ENCODE peak calls at places on chromosome 18, in four cellular contexts. B is NCI-H1105; D is neural progenitor cell; Q is stimulated activated CD8-positive, alpha-beta memory T cell treated with anti-CD3 and anti-CD28 coated beads, Interleukin-15, amount 100 ng/mL, for 24 hours. X is an unnamed sample.

GRCh38 chr18:55252053-55252675 is 292.9 kb upstream of the CCDC68 start:
- DNase-seq in B (no peak), D (peak; percentile 11), Q (no peak), X (no peak)

GRCh38 chr18:31206787-31207381 is 44.2 kb upstream of the DSC1 start:
- DNase-seq in B (no peak), D (peak; percentile 33), Q (no peak), X (peak; percentile 11)

GRCh38 chr18:24413148-24413547 is 13.3 kb upstream of the IMPACT start:
- DNase-seq in B (no peak), D (peak; percentile 54), Q (no peak), X (no peak)

GRCh38 chr18:32576296-32576916 is 105.7 kb upstream of the GAREM1 start:
- DNase-seq in B (no peak), D (peak; percentile 80), Q (no peak), X (no peak)

GRCh38 chr18:61360440-61361383 is 27.5 kb downstream of the CDH20 start:
- DNase-seq in B (no peak), D (no peak), Q (no peak), X (no peak)

GRCh38 chr18:56267334-56267733 is 371.1 kb downstream of the TXNL1 start:
- DNase-seq in B (no peak), D (no peak), Q (no peak), X (no peak)

GRCh38 chr18:8426401-8426800 is 182.8 kb upstream of the RAB12 start:
- DNase-seq in B (no peak), D (peak; percentile 44), Q (no peak), X (no peak)

GRCh38 chr18:56921888-56922480 is 224.9 kb upstream of the BOD1L2 start:
- DNase-seq in B (no peak), D (no peak), Q (no peak), X (no peak)

GRCh38 chr18:12703714-12704113 is 872 bp downstream of the PSMG2 start:
- DNase-seq in B (no peak), D (peak; percentile 12), Q (no peak), X (no peak)

GRCh38 chr18:29626094-29626493 is 1416.4 kb downstream of the DSC3 start:
- DNase-seq in B (no peak), D (no peak), Q (no peak), X (no peak)

GRCh38 chr18:75087119-75088020 is 121.6 kb downstream of the PTGR3 start:
- DNase-seq in B (no peak), D (no peak), Q (no peak), X (no peak)

GRCh38 chr18:64982414-64983096 is 768.3 kb upstream of the CDH7 start:
- DNase-seq in B (no peak), D (no peak), Q (no peak), X (no peak)

GRCh38 chr18:45621068-45621511 is 5.8 kb downstream of the SLC14A2 start:
- DNase-seq in B (peak; percentile 46), D (peak; percentile 64), Q (peak; percentile 13), X (no peak)

GRCh38 chr18:55116855-55117254 is 157.6 kb upstream of the CCDC68 start:
- DNase-seq in B (no peak), D (no peak), Q (no peak), X (no peak)

GRCh38 chr18:10094154-10094553 is 180.3 kb downstream of the VAPA start:
- DNase-seq in B (no peak), D (no peak), Q (no peak), X (no peak)

GRCh38 chr18:63664571-63664970 is 2.9 kb upstream of the SERPINB3 start:
- DNase-seq in B (no peak), D (no peak), Q (no peak), X (no peak)

GRCh38 chr18:74806073-74806472 is 208.4 kb downstream of the ZNF407 start:
- DNase-seq in B (no peak), D (no peak), Q (no peak), X (no peak)

GRCh38 chr18:68177807-68178702 is 536.9 kb downstream of the TMX3 start:
- DNase-seq in B (peak; percentile 82), D (no peak), Q (no peak), X (no peak)

GRCh38 chr18:45962461-45962860 is 4.7 kb downstream of the EPG5 start:
- DNase-seq in B (no peak), D (no peak), Q (no peak), X (no peak)

GRCh38 chr18:26640541-26640940 is 92.2 kb upstream of the KCTD1 start:
- DNase-seq in B (no peak), D (no peak), Q (no peak), X (no peak)

GRCh38 chr18:41906528-41907256 is 48.3 kb upstream of the PIK3C3 start:
- DNase-seq in B (peak; percentile 40), D (peak; percentile 59), Q (no peak), X (no peak)

GRCh38 chr18:35137632-35138031 is 96.4 kb downstream of the MAPRE2 start:
- DNase-seq in B (no peak), D (no peak), Q (no peak), X (no peak)

GRCh38 chr18:49690307-49690706 is 123.0 kb downstream of the ACAA2 start:
- DNase-seq in B (no peak), D (no peak), Q (no peak), X (no peak)

GRCh38 chr18:43161528-43161927 is 46.0 kb upstream of the RIT2 start:
- DNase-seq in B (no peak), D (no peak), Q (no peak), X (no peak)

GRCh38 chr18:31983976-31984375 is 34.6 kb upstream of the RNF125 start:
- DNase-seq in B (no peak), D (no peak), Q (no peak), X (no peak)

GRCh38 chr18:23822590-23823385 is 133.5 kb downstream of the LAMA3 start:
- DNase-seq in B (no peak), D (no peak), Q (no peak), X (no peak)

GRCh38 chr18:65704051-65704450 is 46.8 kb upstream of the CDH7 start:
- DNase-seq in B (peak; percentile 15), D (no peak), Q (no peak), X (no peak)

GRCh38 chr18:76410660-76411417 is 84.2 kb downstream of the ZNF516 start:
- DNase-seq in B (no peak), D (no peak), Q (no peak), X (no peak)

GRCh38 chr18:58258707-58259342 is 214.8 kb downstream of the NEDD4L start:
- DNase-seq in B (no peak), D (no peak), Q (no peak), X (no peak)

GRCh38 chr18:49094979-49095632 is 144.3 kb upstream of the SMAD7 start:
- DNase-seq in B (no peak), D (no peak), Q (no peak), X (no peak)

GRCh38 chr18:49212819-49213218 is 247.6 kb downstream of the DYM start:
- DNase-seq in B (no peak), D (no peak), Q (no peak), X (no peak)

GRCh38 chr18:48607049-48607984 is 68.5 kb downstream of the CTIF start:
- DNase-seq in B (no peak), D (peak; percentile 63), Q (no peak), X (no peak)

GRCh38 chr18:8380926-8381325 is 228.3 kb upstream of the RAB12 start:
- DNase-seq in B (no peak), D (no peak), Q (no peak), X (no peak)

GRCh38 chr18:61209802-61210201 is 123.4 kb upstream of the CDH20 start:
- DNase-seq in B (no peak), D (no peak), Q (no peak), X (no peak)

GRCh38 chr18:12121175-12122095 is 27.8 kb downstream of the ANKRD62 start:
- DNase-seq in B (no peak), D (peak; percentile 64), Q (no peak), X (no peak)

GRCh38 chr18:10197097-10197496 is 257.3 kb upstream of the APCDD1 start:
- DNase-seq in B (no peak), D (no peak), Q (no peak), X (no peak)

GRCh38 chr18:55322176-55322735 is 265.7 kb downstream of the TCF4 start:
- DNase-seq in B (peak; percentile 96), D (peak; percentile 86), Q (no peak), X (peak; percentile 63)

GRCh38 chr18:61851940-61852451 is 40.8 kb downstream of the RNF152 start:
- DNase-seq in B (no peak), D (no peak), Q (no peak), X (no peak)